ENCODE peak calls at places on chromosomes 16 and 17, in five cellular contexts. Y, L, B, D and U are unnamed samples.

GRCh38 chr17:71726320-71726719 is 394.5 kb upstream of the SOX9 start:
- DNase-seq in Y (no peak), L (no peak), B (no peak), D (no peak), U (no peak)

GRCh38 chr17:58210922-58211321 is 8.1 kb downstream of the MKS1 start:
- DNase-seq in Y (no peak), L (no peak), B (no peak), D (no peak), U (no peak)

GRCh38 chr16:86955136-86955890 is 361.9 kb downstream of the C16orf95 start:
- DNase-seq in Y (no peak), L (no peak), B (no peak), D (no peak), U (no peak)

GRCh38 chr17:77720946-77721822 is 237.3 kb upstream of the TNRC6C start:
- DNase-seq in Y (no peak), L (no peak), B (no peak), D (no peak), U (no peak)

GRCh38 chr17:65664296-65664695 is 102.8 kb upstream of the AXIN2 start:
- DNase-seq in Y (no peak), L (no peak), B (no peak), D (no peak), U (peak; percentile 59)

GRCh38 chr16:2063861-2064260 is 16.1 kb downstream of the TSC2 start:
- DNase-seq in Y (no peak), L (no peak), B (no peak), D (no peak), U (no peak)

GRCh38 chr17:21686165-21687015 is 5.9 kb upstream of the KCNJ18 start:
- DNase-seq in Y (no peak), L (no peak), B (no peak), D (no peak), U (no peak)

GRCh38 chr17:32486701-32487459 is at the start of gene CDK5R1:
- DNase-seq in Y (peak; percentile 71), L (peak; percentile 30), B (no peak), D (no peak), U (peak; percentile 86)

GRCh38 chr16:81204794-81205680 is 33.5 kb upstream of the BCO1 start:
- DNase-seq in Y (no peak), L (peak; percentile 31), B (no peak), D (peak; percentile 44), U (peak; percentile 86)

GRCh38 chr16:6753553-6753952 is 579.1 kb upstream of the RBFOX1 start:
- DNase-seq in Y (no peak), L (peak; percentile 8), B (no peak), D (no peak), U (no peak)

GRCh38 chr16:87163637-87164036 is 153.6 kb downstream of the C16orf95 start:
- DNase-seq in Y (no peak), L (no peak), B (no peak), D (no peak), U (no peak)